ENCODE peak calls at places on chromosomes 7 and 10, in six cellular contexts. S is tibial artery, Z is heart left ventricle, R is PC-3, T is Peyer's patch, V is right lobe of liver. P is an unnamed sample.

GRCh38 chr10:8378198-8378983 is 323.9 kb downstream of the GATA3 start:
- DNase-seq in S (no peak), Z (no peak), R (no peak), T (no peak), V (no peak), P (no peak)

GRCh38 chr10:14569274-14570060 is 205.2 kb downstream of the FAM107B start:
- DNase-seq in S (no peak), Z (no peak), R (no peak), T (no peak), V (peak), P (no peak)

GRCh38 chr10:71187600-71187999 is 24.8 kb upstream of the UNC5B start:
- DNase-seq in S (peak), Z (peak), R (no peak), T (no peak), V (no peak), P (no peak)

GRCh38 chr10:63819753-63820347 is 298.6 kb downstream of the REEP3 start:
- DNase-seq in S (peak), Z (peak), R (peak), T (peak), V (peak), P (no peak)

GRCh38 chr10:69124558-69125121 is 662 bp downstream of the VPS26A start:
- DNase-seq in S (no peak), Z (peak), R (peak), T (peak), V (peak), P (peak)

GRCh38 chr10:80660736-80661135 is 123.0 kb downstream of the SH2D4B start:
- DNase-seq in S (no peak), Z (no peak), R (no peak), T (no peak), V (no peak), P (no peak)

GRCh38 chr10:120145107-120145506 is 252.6 kb downstream of the SEC23IP start:
- DNase-seq in S (no peak), Z (no peak), R (no peak), T (no peak), V (no peak), P (no peak)

GRCh38 chr10:34967411-34967880 is 122.7 kb downstream of the CUL2 start:
- DNase-seq in S (peak), Z (peak), R (no peak), T (no peak), V (no peak), P (no peak)

GRCh38 chr10:29619273-29619672 is 15.5 kb downstream of the SVIL start:
- DNase-seq in S (no peak), Z (no peak), R (peak), T (no peak), V (peak), P (no peak)

GRCh38 chr10:4254101-4254994 is 469.3 kb upstream of the KLF6 start:
- DNase-seq in S (no peak), Z (no peak), R (no peak), T (no peak), V (no peak), P (no peak)

GRCh38 chr7:42162560-42163325 is 74.3 kb downstream of the GLI3 start:
- DNase-seq in S (no peak), Z (no peak), R (peak), T (no peak), V (no peak), P (no peak)

GRCh38 chr7:42156957-42157721 is 79.9 kb downstream of the GLI3 start:
- DNase-seq in S (no peak), Z (no peak), R (no peak), T (no peak), V (no peak), P (no peak)

GRCh38 chr7:42159150-42159549 is 77.9 kb downstream of the GLI3 start:
- DNase-seq in S (no peak), Z (no peak), R (no peak), T (no peak), V (no peak), P (no peak)

GRCh38 chr7:42164946-42165345 is 72.1 kb downstream of the GLI3 start:
- DNase-seq in S (no peak), Z (no peak), R (no peak), T (no peak), V (no peak), P (no peak)

GRCh38 chr7:42161723-42162122 is 75.3 kb downstream of the GLI3 start:
- DNase-seq in S (no peak), Z (no peak), R (peak), T (no peak), V (no peak), P (no peak)
- H3K27ac ChIP-seq in S (no peak), Z (no peak), R (peak), T (no peak), V (no peak), P (no peak)

GRCh38 chr10:23521735-23522134 is 82.9 kb downstream of the OTUD1 start:
- DNase-seq in S (no peak), Z (no peak), R (no peak), T (no peak), V (no peak), P (no peak)

GRCh38 chr10:23522345-23522744 is 83.5 kb downstream of the OTUD1 start:
- DNase-seq in S (no peak), Z (no peak), R (peak), T (no peak), V (no peak), P (no peak)

GRCh38 chr10:23523251-23523650 is 84.4 kb downstream of the OTUD1 start:
- DNase-seq in S (no peak), Z (no peak), R (no peak), T (no peak), V (no peak), P (no peak)

GRCh38 chr10:23528419-23528818 is 89.5 kb downstream of the OTUD1 start:
- DNase-seq in S (no peak), Z (no peak), R (no peak), T (no peak), V (no peak), P (no peak)

GRCh38 chr10:23525406-23525805 is 86.5 kb downstream of the OTUD1 start:
- DNase-seq in S (no peak), Z (peak), R (peak), T (no peak), V (no peak), P (no peak)
- TF ChIP-seq CTCF in S (peak), Z (peak), R (peak), T (no peak), V (peak), P (no peak)

GRCh38 chr7:101116898-101117297 is 10.0 kb upstream of the SERPINE1 start:
- DNase-seq in S (no peak), Z (no peak), R (no peak), T (no peak), V (no peak), P (no peak)

GRCh38 chr7:101112233-101112632 is 14.7 kb upstream of the SERPINE1 start:
- DNase-seq in S (peak), Z (peak), R (no peak), T (no peak), V (peak), P (peak)

GRCh38 chr7:101113860-101114259 is 13.0 kb upstream of the SERPINE1 start:
- DNase-seq in S (no peak), Z (no peak), R (no peak), T (no peak), V (no peak), P (no peak)

GRCh38 chr7:101115215-101115614 is 11.7 kb upstream of the SERPINE1 start:
- DNase-seq in S (no peak), Z (no peak), R (no peak), T (no peak), V (no peak), P (no peak)

DNA sequence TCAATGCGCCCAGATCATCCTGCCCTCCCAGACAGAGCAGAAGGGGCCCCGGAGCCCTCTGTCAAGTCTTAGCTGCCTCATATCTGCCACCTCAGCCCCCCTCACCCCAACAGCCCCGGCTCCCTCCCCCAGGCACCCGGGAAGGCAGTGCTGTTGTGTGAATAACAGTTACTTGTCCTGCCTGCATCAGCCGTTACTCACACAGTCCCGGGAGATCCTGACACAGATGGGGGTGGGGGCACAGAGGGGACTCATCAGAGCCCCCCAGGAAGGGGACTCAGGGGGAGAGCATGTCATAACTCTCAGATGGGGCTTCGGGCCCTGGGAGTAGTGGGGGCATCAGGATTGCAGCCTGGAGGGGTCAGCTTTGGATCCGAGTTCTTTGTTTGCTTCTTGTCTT is 12.4 kb upstream of the SERPINE1 start:
- DNase-seq in S (no peak), Z (no peak), R (peak), T (no peak), V (no peak), P (no peak)
- H3K4me3 ChIP-seq in S (no peak), Z (no peak), R (peak), T (no peak), V (no peak), P (no peak)

GRCh38 chr7:5597772-5598171 is 174.1 kb upstream of the TNRC18 start:
- DNase-seq in S (no peak), Z (no peak), R (no peak), T (no peak), V (no peak), P (no peak)
- H3K27ac ChIP-seq in S (no peak), Z (no peak), R (no peak), T (no peak), V (no peak), P (no peak)

GRCh38 chr7:142767861-142768260 is 2.9 kb upstream of the PRSS2 start:
- DNase-seq in S (no peak), Z (no peak), R (no peak), T (no peak), V (no peak), P (no peak)
- TF ChIP-seq CTCF in S (no peak), Z (no peak), R (no peak), T (no peak), V (no peak), P (no peak)

GRCh38 chr7:114715907-114716306 is 206.0 kb upstream of the MDFIC start:
- DNase-seq in S (no peak), Z (no peak), R (peak), T (no peak), V (no peak), P (no peak)

GRCh38 chr7:114722562-114722961 is 199.3 kb upstream of the MDFIC start:
- DNase-seq in S (no peak), Z (no peak), R (no peak), T (no peak), V (no peak), P (no peak)

GRCh38 chr7:114723308-114723707 is 198.6 kb upstream of the MDFIC start:
- DNase-seq in S (no peak), Z (no peak), R (no peak), T (no peak), V (no peak), P (no peak)

GRCh38 chr7:114720725-114721124 is 201.2 kb upstream of the MDFIC start:
- DNase-seq in S (no peak), Z (no peak), R (no peak), T (no peak), V (no peak), P (no peak)

DNA sequence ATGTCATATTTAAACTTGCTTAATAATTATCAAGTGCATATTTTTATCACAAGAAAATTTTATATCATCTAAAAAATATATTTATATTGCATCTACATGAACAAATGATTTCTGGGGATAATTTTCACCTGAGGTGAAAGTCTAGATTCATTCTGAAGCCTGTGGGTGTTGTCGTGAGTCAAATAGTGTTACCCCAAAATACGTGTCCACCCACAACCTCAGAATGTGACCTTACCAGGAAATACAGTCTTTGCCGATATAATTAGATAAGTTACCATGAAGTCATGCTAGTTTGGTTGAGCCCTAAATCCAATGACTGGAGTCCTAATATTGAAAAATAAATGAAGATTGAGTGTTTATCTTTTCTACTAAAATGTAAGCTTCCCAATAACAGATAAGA is 203.0 kb upstream of the MDFIC start:
- DNase-seq in S (no peak), Z (no peak), R (no peak), T (no peak), V (no peak), P (no peak)
- H3K4me3 ChIP-seq in S (no peak), Z (no peak), R (no peak), T (no peak), V (no peak), P (no peak)

GRCh38 chr7:128963327-128963757 is 25.6 kb downstream of the IRF5 start:
- DNase-seq in S (no peak), Z (no peak), R (no peak), T (no peak), V (no peak), P (no peak)
- H3K27ac ChIP-seq in S (no peak), Z (no peak), R (no peak), T (no peak), V (no peak), P (no peak)

DNA sequence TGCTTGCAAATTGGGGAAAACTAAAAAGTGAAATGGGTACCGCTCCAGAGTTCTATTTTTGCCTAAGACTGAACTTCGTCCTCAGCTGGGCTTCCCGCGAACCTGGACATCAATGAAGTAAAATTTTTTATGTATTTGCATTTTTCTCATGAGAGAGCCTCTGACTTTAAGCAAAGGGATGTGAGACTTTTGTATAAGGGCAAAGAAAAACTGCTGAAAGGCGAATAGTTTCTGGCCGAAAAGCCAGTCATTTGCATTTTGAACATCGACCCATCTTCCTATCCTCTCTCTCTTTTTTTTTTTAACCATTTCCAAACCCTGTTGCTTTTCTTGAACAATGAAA is 573 bp downstream of the PMPCB start:
- DNase-seq in S (no peak), Z (no peak), R (no peak), T (no peak), V (no peak), P (no peak)
- TF ChIP-seq CTCF in S (no peak), Z (no peak), R (no peak), T (no peak), V (no peak), P (no peak)

GRCh38 chr10:125766511-125766910 is 9.1 kb downstream of the MMP21 start:
- DNase-seq in S (no peak), Z (no peak), R (no peak), T (no peak), V (no peak), P (no peak)
- H3K4me3 ChIP-seq in S (no peak), Z (no peak), R (no peak), T (no peak), V (no peak), P (no peak)

DNA sequence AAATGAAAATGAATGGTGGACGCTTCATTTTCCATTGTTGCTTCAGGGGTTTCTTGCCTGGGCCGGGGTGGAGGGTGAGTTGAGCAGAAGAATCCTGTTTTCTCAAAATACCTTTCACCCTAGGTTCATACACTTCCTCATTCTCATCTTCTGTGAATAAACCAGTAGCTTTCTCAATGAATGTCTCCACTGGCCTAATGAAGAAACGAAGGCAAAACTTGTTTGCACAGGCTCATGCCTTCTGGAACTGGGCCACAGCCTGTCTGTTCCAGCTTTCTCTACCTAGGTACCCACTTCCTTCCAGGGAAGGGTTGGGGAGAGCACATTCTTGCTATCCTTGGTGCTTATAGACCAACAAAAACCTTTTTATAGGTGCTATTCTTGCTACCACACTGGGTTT is 21.3 kb downstream of the STMP1 start:
- DNase-seq in S (no peak), Z (no peak), R (no peak), T (no peak), V (no peak), P (no peak)
- H3K27ac ChIP-seq in S (no peak), Z (peak), R (no peak), T (no peak), V (no peak), P (no peak)